ENCODE peak calls at places on chromosomes 1 and 21, in four cellular contexts. One of them, this sample, is unnamed.

GRCh38 chr21:31530918-31531705 is 128.4 kb upstream of the SOD1 start:
- DNase-seq in HL-60: no peak
- DNase-seq in K562: no peak
- DNase-seq in GM12878: no peak
- DNase-seq in this sample: no peak

GRCh38 chr1:229793488-229793887 is 167.4 kb downstream of the URB2 start:
- DNase-seq in GM12878: no peak
- DNase-seq in K562: no peak
- DNase-seq in HL-60: no peak
- DNase-seq in this sample: no peak

GRCh38 chr1:180262628-180263488 is 32.8 kb downstream of the LHX4 start:
- DNase-seq in HL-60: no peak
- DNase-seq in GM12878: no peak
- DNase-seq in K562: no peak
- DNase-seq in this sample: no peak

GRCh38 chr21:44736291-44737004 is 25.1 kb upstream of the TSPEAR start:
- DNase-seq in GM12878: no peak
- DNase-seq in K562: no peak
- DNase-seq in HL-60: no peak
- DNase-seq in this sample: no peak

GRCh38 chr1:200474633-200475032 is 64.8 kb upstream of the ZNF281 start:
- DNase-seq in K562: no peak
- DNase-seq in GM12878: no peak
- DNase-seq in HL-60: no peak
- DNase-seq in this sample: no peak

GRCh38 chr1:44808938-44809917 is 905 bp downstream of the BTBD19 start:
- DNase-seq in GM12878: peak; percentile 84
- DNase-seq in HL-60: peak; percentile 90
- DNase-seq in K562: peak; percentile 56
- DNase-seq in this sample: peak; percentile 73

GRCh38 chr1:61757945-61758344 is 15.7 kb downstream of the PATJ start:
- DNase-seq in HL-60: no peak
- DNase-seq in GM12878: no peak
- DNase-seq in K562: no peak
- DNase-seq in this sample: no peak

GRCh38 chr1:244749230-244750016 is 86.0 kb upstream of the COX20 start:
- DNase-seq in GM12878: no peak
- DNase-seq in HL-60: no peak
- DNase-seq in K562: no peak
- DNase-seq in this sample: no peak

GRCh38 chr1:150151291-150152181 is 1.8 kb downstream of the PLEKHO1 start:
- DNase-seq in HL-60: peak; percentile 71
- DNase-seq in K562: peak; percentile 12
- DNase-seq in GM12878: no peak
- DNase-seq in this sample: no peak

GRCh38 chr1:178918955-178919354 is 48.1 kb upstream of the ANGPTL1 start:
- DNase-seq in HL-60: no peak
- DNase-seq in K562: no peak
- DNase-seq in GM12878: no peak
- DNase-seq in this sample: no peak

GRCh38 chr1:109787845-109788605 is 24.3 kb upstream of the EPS8L3 start:
- DNase-seq in GM12878: no peak
- DNase-seq in K562: no peak
- DNase-seq in HL-60: no peak
- DNase-seq in this sample: no peak

GRCh38 chr1:226650236-226650841 is 88.7 kb downstream of the ITPKB start:
- DNase-seq in HL-60: no peak
- DNase-seq in K562: peak; percentile 35
- DNase-seq in GM12878: no peak
- DNase-seq in this sample: no peak

GRCh38 chr1:161727343-161727924 is 6.1 kb downstream of the FCRLB start:
- DNase-seq in GM12878: no peak
- DNase-seq in K562: no peak
- DNase-seq in HL-60: peak; percentile 68
- DNase-seq in this sample: no peak

GRCh38 chr1:156359973-156360372 is 9.0 kb upstream of the RHBG start:
- DNase-seq in GM12878: no peak
- DNase-seq in HL-60: no peak
- DNase-seq in K562: peak; percentile 51
- DNase-seq in this sample: no peak

GRCh38 chr1:226838456-226838855 is 32.0 kb upstream of the PSEN2 start:
- DNase-seq in K562: no peak
- DNase-seq in GM12878: no peak
- DNase-seq in HL-60: no peak
- DNase-seq in this sample: no peak

GRCh38 chr1:62962794-62963776 is 179.2 kb downstream of the ATG4C start:
- DNase-seq in HL-60: peak; percentile 42
- DNase-seq in GM12878: no peak
- DNase-seq in K562: peak; percentile 59
- DNase-seq in this sample: peak; percentile 51

GRCh38 chr21:39681845-39682244 is 63.1 kb upstream of the IGSF5 start:
- DNase-seq in GM12878: no peak
- DNase-seq in K562: no peak
- DNase-seq in HL-60: no peak
- DNase-seq in this sample: no peak

GRCh38 chr1:247118946-247119446 is 14.8 kb upstream of the ZNF669 start:
- DNase-seq in HL-60: peak; percentile 13
- DNase-seq in GM12878: no peak
- DNase-seq in K562: peak; percentile 63
- DNase-seq in this sample: no peak

GRCh38 chr1:234270581-234271242 is 102.5 kb upstream of the COA6 start:
- DNase-seq in HL-60: no peak
- DNase-seq in K562: no peak
- DNase-seq in GM12878: no peak
- DNase-seq in this sample: no peak

GRCh38 chr1:228282329-228283042 is 74.6 kb downstream of the OBSCN start:
- DNase-seq in K562: no peak
- DNase-seq in HL-60: no peak
- DNase-seq in GM12878: no peak
- DNase-seq in this sample: no peak

GRCh38 chr1:202086579-202087350 is 36.0 kb upstream of the GPR37L1 start:
- DNase-seq in HL-60: no peak
- DNase-seq in K562: peak; percentile 16
- DNase-seq in GM12878: no peak
- DNase-seq in this sample: no peak

GRCh38 chr1:115912116-115912515 is 64.2 kb upstream of the SLC22A15 start:
- DNase-seq in HL-60: no peak
- DNase-seq in K562: no peak
- DNase-seq in GM12878: no peak
- DNase-seq in this sample: no peak

GRCh38 chr1:168312718-168313604 is 32.3 kb downstream of the TBX19 start:
- DNase-seq in K562: no peak
- DNase-seq in HL-60: peak; percentile 18
- DNase-seq in GM12878: no peak
- DNase-seq in this sample: no peak

GRCh38 chr1:1100296-1100695 is 15.6 kb downstream of the C1orf159 start:
- DNase-seq in K562: no peak
- DNase-seq in HL-60: no peak
- DNase-seq in GM12878: no peak
- DNase-seq in this sample: no peak

GRCh38 chr1:193019442-193020026 is 39.6 kb downstream of the UCHL5 start:
- DNase-seq in GM12878: no peak
- DNase-seq in K562: peak; percentile 24
- DNase-seq in HL-60: peak; percentile 25
- DNase-seq in this sample: no peak

GRCh38 chr1:186953876-186954275 is 125.1 kb downstream of the PLA2G4A start:
- DNase-seq in HL-60: no peak
- DNase-seq in GM12878: no peak
- DNase-seq in K562: no peak
- DNase-seq in this sample: no peak

GRCh38 chr1:240109920-240110685 is 18.4 kb downstream of the FMN2 start:
- DNase-seq in HL-60: no peak
- DNase-seq in K562: no peak
- DNase-seq in GM12878: no peak
- DNase-seq in this sample: no peak

GRCh38 chr1:150692720-150693119 is 4.2 kb downstream of the GOLPH3L start:
- DNase-seq in K562: no peak
- DNase-seq in HL-60: no peak
- DNase-seq in GM12878: no peak
- DNase-seq in this sample: no peak

GRCh38 chr1:12380316-12381249 is 150.8 kb downstream of the VPS13D start:
- DNase-seq in K562: no peak
- DNase-seq in HL-60: no peak
- DNase-seq in GM12878: no peak
- DNase-seq in this sample: no peak

GRCh38 chr1:33173091-33173490 is 8.8 kb downstream of the TRIM62 start:
- DNase-seq in K562: no peak
- DNase-seq in HL-60: no peak
- DNase-seq in GM12878: no peak
- DNase-seq in this sample: no peak

GRCh38 chr1:44672254-44672955 is 1.9 kb downstream of the TMEM53 start:
- DNase-seq in HL-60: peak; percentile 96
- DNase-seq in GM12878: peak; percentile 71
- DNase-seq in K562: no peak
- DNase-seq in this sample: no peak

GRCh38 chr1:111471012-111471411 is 2.8 kb upstream of the C1orf162 start:
- DNase-seq in K562: no peak
- DNase-seq in HL-60: peak; percentile 95
- DNase-seq in GM12878: peak; percentile 77
- DNase-seq in this sample: no peak

DNA sequence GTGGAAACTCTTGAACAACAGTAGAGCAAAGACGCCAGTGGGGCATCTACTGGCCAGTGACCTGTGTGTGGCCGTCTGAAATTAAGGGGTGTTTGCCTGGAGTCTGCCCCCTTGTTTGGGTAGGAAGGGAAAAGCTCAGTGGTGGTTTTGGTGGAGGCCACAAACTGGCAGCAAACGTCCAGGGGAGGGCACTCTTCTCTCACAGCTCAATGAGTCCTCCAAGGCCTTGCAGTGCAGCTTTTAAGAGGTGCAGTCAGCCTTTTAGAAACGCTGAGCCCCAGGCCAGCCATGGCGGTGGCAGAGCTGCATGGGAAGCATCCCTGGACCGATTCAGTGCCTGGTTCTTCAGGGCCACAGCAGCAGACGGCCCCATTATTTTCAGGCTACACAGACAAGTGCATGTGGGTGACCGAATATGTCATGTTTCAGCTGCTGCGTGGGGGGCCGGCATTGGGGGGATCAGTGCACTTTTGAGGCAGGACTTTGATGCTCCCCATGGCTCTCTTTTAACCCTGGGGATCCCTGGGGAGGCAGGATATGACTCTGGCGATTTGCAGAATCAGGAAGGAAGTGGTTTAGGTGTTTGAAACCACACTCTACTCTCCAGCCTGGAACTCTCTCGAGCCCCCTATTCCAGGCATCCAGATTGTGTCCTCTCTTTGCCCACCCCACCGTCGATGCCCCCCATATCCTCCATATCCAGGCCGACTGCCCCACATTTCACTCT is 414.0 kb downstream of the PRDM2 start:
- DNase-seq in GM12878: no peak
- DNase-seq in HL-60: peak; percentile 3
- DNase-seq in K562: peak; percentile 56
- DNase-seq in this sample: no peak
- TF ChIP-seq SPI1 in GM12878: no peak
- TF ChIP-seq SPI1 in HL-60: no peak
- TF ChIP-seq SPI1 in K562: no peak
- TF ChIP-seq SPI1 in this sample: no peak

GRCh38 chr1:46667782-46668760 is at the start of gene ATPAF1:
- DNase-seq in GM12878: peak; percentile 34
- DNase-seq in K562: peak; percentile 69
- DNase-seq in HL-60: peak; percentile 77
- DNase-seq in this sample: peak; percentile 79
- TF ChIP-seq POLR2AphosphoS5 in GM12878: peak; percentile 53
- TF ChIP-seq POLR2AphosphoS5 in K562: peak; percentile 55
- TF ChIP-seq POLR2AphosphoS5 in HL-60: peak; percentile 26
- TF ChIP-seq POLR2AphosphoS5 in this sample: peak; percentile 57

GRCh38 chr1:163054056-163054706 is 15.0 kb upstream of the RGS4 start:
- DNase-seq in GM12878: no peak
- DNase-seq in K562: no peak
- DNase-seq in HL-60: no peak
- DNase-seq in this sample: no peak
- TF ChIP-seq SPI1 in GM12878: no peak
- TF ChIP-seq SPI1 in K562: no peak
- TF ChIP-seq SPI1 in HL-60: no peak
- TF ChIP-seq SPI1 in this sample: no peak

GRCh38 chr1:17061486-17062271 is 7.8 kb upstream of the SDHB start:
- DNase-seq in K562: no peak
- DNase-seq in GM12878: no peak
- DNase-seq in HL-60: peak; percentile 65
- DNase-seq in this sample: no peak
- TF ChIP-seq POLR2AphosphoS5 in K562: no peak
- TF ChIP-seq POLR2AphosphoS5 in GM12878: no peak
- TF ChIP-seq POLR2AphosphoS5 in HL-60: no peak
- TF ChIP-seq POLR2AphosphoS5 in this sample: no peak

DNA sequence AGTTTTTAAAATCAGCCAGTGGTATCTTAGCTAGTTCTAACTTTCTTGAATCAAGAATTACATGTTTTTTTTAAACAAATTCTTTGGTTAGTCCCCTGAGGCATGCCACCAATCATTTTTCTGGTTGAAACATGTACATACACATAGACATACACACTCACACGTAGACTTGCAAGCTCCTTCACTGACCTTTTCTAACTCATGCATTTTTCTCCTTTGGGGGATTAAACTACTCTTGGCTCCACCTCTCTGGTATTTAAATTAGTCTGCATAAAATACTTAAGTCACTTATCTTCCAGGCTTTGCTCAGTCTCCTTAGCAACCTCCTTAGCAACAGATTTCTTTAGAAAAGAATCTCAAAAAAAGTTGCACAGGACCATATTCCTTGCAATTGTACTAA is 441.0 kb upstream of the LRRC7 start:
- DNase-seq in HL-60: no peak
- DNase-seq in GM12878: no peak
- DNase-seq in K562: no peak
- DNase-seq in this sample: no peak
- TF ChIP-seq SPI1 in HL-60: no peak
- TF ChIP-seq SPI1 in GM12878: no peak
- TF ChIP-seq SPI1 in K562: no peak
- TF ChIP-seq SPI1 in this sample: no peak